ENCODE peak calls at places on chromosome 4, in eight cellular contexts. Z is lower lobe of right lung; R is left ventricle myocardium superior; H is stimulated activated naive CD8-positive, alpha-beta T cell treated with anti-CD3 and anti-CD28 coated beads, Interleukin-15, Interleukin-2, amounts not matched to agents 100 U/mL and 50 U/mL, for 24 hours; U is stimulated activated CD4-positive, alpha-beta T cell treated with anti-CD3 and anti-CD28 coated beads, Interleukin-15, amount 100 ng/mL, for 1 hour; O is astrocyte of the spinal cord; Y is AG08395; C is NCI-H2171 treated with DMSO at 0.1 percent for 48 hours. L is an unnamed sample.

GRCh38 chr4:55366621-55367020 is 20.6 kb downstream of the SRD5A3 start:
- DNase-seq in Y (no peak), H (no peak), U (no peak), O (peak; percentile 50), Z (no peak), C (no peak), R (no peak), L (no peak)

GRCh38 chr4:6788123-6788522 is 5.6 kb downstream of the KIAA0232 start:
- DNase-seq in O (no peak), C (no peak), R (no peak), H (no peak), Z (peak; percentile 61), U (no peak), Y (no peak), L (no peak)

GRCh38 chr4:129358571-129358970 is 262.6 kb downstream of the C4orf33 start:
- DNase-seq in Z (no peak), Y (no peak), R (no peak), U (no peak), O (peak; percentile 88), C (no peak), H (no peak), L (no peak)

GRCh38 chr4:24560770-24561415 is 23.5 kb downstream of the DHX15 start:
- DNase-seq in R (no peak), H (no peak), Z (no peak), O (peak; percentile 52), C (peak; percentile 11), Y (no peak), U (no peak), L (no peak)

GRCh38 chr4:73750730-73751129 is 10.4 kb downstream of the CXCL8 start:
- DNase-seq in H (no peak), U (no peak), R (no peak), O (no peak), C (no peak), Z (no peak), Y (no peak), L (no peak)

GRCh38 chr4:27886075-27886474 is 1025.4 kb downstream of the STIM2 start:
- DNase-seq in Y (no peak), U (no peak), C (no peak), H (no peak), R (no peak), Z (no peak), O (no peak), L (no peak)

GRCh38 chr4:25813705-25814104 is 49.1 kb downstream of the SEL1L3 start:
- DNase-seq in Z (no peak), R (no peak), C (no peak), Y (peak; percentile 73), U (no peak), O (peak; percentile 80), H (no peak), L (no peak)

GRCh38 chr4:42638993-42639392 is 17.9 kb downstream of the ATP8A1 start:
- DNase-seq in H (peak; percentile 50), O (no peak), U (no peak), Z (no peak), Y (no peak), R (no peak), C (no peak), L (no peak)

GRCh38 chr4:102578819-102579218 is 77.7 kb downstream of the NFKB1 start:
- DNase-seq in H (no peak), C (no peak), Z (no peak), Y (no peak), U (no peak), R (no peak), O (peak; percentile 14), L (peak; percentile 65)

GRCh38 chr4:5824635-5825034 is 68.3 kb downstream of the CRMP1 start:
- DNase-seq in C (peak; percentile 5), O (peak; percentile 39), R (no peak), Y (peak; percentile 63), U (no peak), H (no peak), Z (no peak), L (peak; percentile 63)

GRCh38 chr4:23036503-23036902 is 343.8 kb downstream of the GBA3 start:
- DNase-seq in C (no peak), Y (no peak), O (no peak), U (no peak), R (no peak), H (no peak), Z (no peak), L (no peak)

GRCh38 chr4:97411352-97411751 is 731.9 kb downstream of the STPG2 start:
- DNase-seq in Y (no peak), O (no peak), H (no peak), C (no peak), U (no peak), R (no peak), Z (no peak), L (no peak)

GRCh38 chr4:184538023-184538599 is 63.8 kb upstream of the IRF2 start:
- DNase-seq in H (peak; percentile 67), O (peak; percentile 93), C (peak; percentile 32), Z (peak; percentile 89), U (peak; percentile 16), R (peak; percentile 93), Y (peak; percentile 85), L (peak; percentile 65)

GRCh38 chr4:74189331-74190043 is 31.6 kb downstream of the MTHFD2L start:
- DNase-seq in U (no peak), H (no peak), R (no peak), Z (no peak), C (peak; percentile 7), O (peak; percentile 56), Y (peak; percentile 42), L (peak; percentile 48)

GRCh38 chr4:25949166-25949748 is 35.2 kb downstream of the SMIM20 start:
- DNase-seq in U (no peak), Z (no peak), O (no peak), Y (no peak), C (no peak), R (no peak), H (no peak), L (peak; percentile 58)

GRCh38 chr4:4659871-4660651 is 118.2 kb upstream of the STX18 start:
- DNase-seq in H (no peak), U (no peak), Y (peak; percentile 92), Z (no peak), C (no peak), O (peak; percentile 96), R (no peak), L (no peak)

L was measured in iPS-NIHi11.